ENCODE peak calls at places on chromosome 19, in four cellular contexts. U is IMR-90, O is H9, X is H1. M is an unnamed sample.

GRCh38 chr19:45166723-45167252 is 6.0 kb upstream of the NKPD1 start:
- DNase-seq in U (no peak), O (peak), X (no peak), M (peak)

GRCh38 chr19:34217952-34218817 is 36.2 kb upstream of the GARRE1 start:
- DNase-seq in U (peak), O (no peak), X (no peak), M (no peak)

GRCh38 chr19:54063350-54064078 is at the start of gene VSTM1:
- DNase-seq in U (no peak), O (no peak), X (no peak), M (no peak)

GRCh38 chr19:23817519-23817918 is 58.8 kb upstream of the ZNF681 start:
- DNase-seq in U (peak), O (peak), X (no peak), M (peak)

GRCh38 chr19:42596391-42597071 is 1.8 kb upstream of the CEACAM8 start:
- DNase-seq in U (no peak), O (peak), X (no peak), M (peak)

GRCh38 chr19:16030964-16031871 is 45.1 kb upstream of the TPM4 start:
- DNase-seq in U (no peak), O (peak), X (no peak), M (no peak)

GRCh38 chr19:17475541-17476115 is 5.3 kb downstream of the SLC27A1 start:
- DNase-seq in U (peak), O (no peak), X (no peak), M (no peak)

GRCh38 chr19:35207391-35207871 is 21.1 kb downstream of the FAM187B start:
- DNase-seq in U (no peak), O (no peak), X (no peak), M (no peak)

GRCh38 chr19:43524922-43525835 is 1.8 kb downstream of the ETHE1 start:
- DNase-seq in U (peak), O (peak), X (no peak), M (peak)

GRCh38 chr19:40800339-40800996 is 1.5 kb downstream of the EGLN2 start:
- DNase-seq in U (no peak), O (no peak), X (no peak), M (no peak)

GRCh38 chr19:30297969-30298368 is 74.2 kb upstream of the ZNF536 start:
- DNase-seq in U (no peak), O (peak), X (no peak), M (no peak)

GRCh38 chr19:30752876-30753275 is 380.7 kb downstream of the ZNF536 start:
- DNase-seq in U (no peak), O (no peak), X (no peak), M (no peak)

GRCh38 chr19:30084390-30084819 is 142.4 kb downstream of the URI1 start:
- DNase-seq in U (no peak), O (no peak), X (no peak), M (no peak)

GRCh38 chr19:44539236-44539819 is 9.9 kb upstream of the CEACAM20 start:
- DNase-seq in U (peak), O (no peak), X (no peak), M (no peak)

GRCh38 chr19:28303502-28303901 is 909.4 kb downstream of the UQCRFS1 start:
- DNase-seq in U (no peak), O (no peak), X (no peak), M (peak)

GRCh38 chr19:4671182-4671851 is 1.2 kb upstream of the MYDGF start:
- DNase-seq in U (no peak), O (no peak), X (no peak), M (no peak)

GRCh38 chr19:29418106-29418684 is 107.6 kb upstream of the VSTM2B start:
- DNase-seq in U (no peak), O (no peak), X (no peak), M (no peak)

GRCh38 chr19:20999731-21000352 is 20.6 kb upstream of the ZNF430 start:
- DNase-seq in U (peak), O (peak), X (peak), M (peak)

GRCh38 chr19:3154957-3155736 is 19.3 kb downstream of the GNA15 start:
- DNase-seq in U (peak), O (no peak), X (no peak), M (peak)

GRCh38 chr19:30403583-30403982 is 31.4 kb downstream of the ZNF536 start:
- DNase-seq in U (no peak), O (no peak), X (no peak), M (no peak)

GRCh38 chr19:33953023-33953422 is 156.4 kb downstream of the KCTD15 start:
- DNase-seq in U (no peak), O (no peak), X (no peak), M (no peak)

GRCh38 chr19:5349041-5349440 is 8.4 kb upstream of the PTPRS start:
- DNase-seq in U (no peak), O (no peak), X (no peak), M (peak)

GRCh38 chr19:36041831-36042230 is 9.2 kb upstream of the CLIP3 start:
- DNase-seq in U (peak), O (no peak), X (no peak), M (peak)

GRCh38 chr19:41575998-41576397 is at the start of gene CEACAM21:
- DNase-seq in U (no peak), O (no peak), X (no peak), M (no peak)

GRCh38 chr19:17555929-17556813 is 722 bp downstream of the COLGALT1 start:
- DNase-seq in U (peak), O (peak), X (no peak), M (peak)

GRCh38 chr19:13334801-13335481 is 171.3 kb downstream of the CACNA1A start:
- DNase-seq in U (no peak), O (no peak), X (no peak), M (no peak)

GRCh38 chr19:31874313-31874712 is 471.1 kb upstream of the ZNF507 start:
- DNase-seq in U (no peak), O (no peak), X (no peak), M (no peak)

GRCh38 chr19:51916167-51916566 is 11.1 kb upstream of the ZNF613 start:
- DNase-seq in U (no peak), O (no peak), X (no peak), M (no peak)

GRCh38 chr19:1779604-1779973 is 26.3 kb downstream of the ONECUT3 start:
- DNase-seq in U (no peak), O (no peak), X (no peak), M (no peak)

DNA sequence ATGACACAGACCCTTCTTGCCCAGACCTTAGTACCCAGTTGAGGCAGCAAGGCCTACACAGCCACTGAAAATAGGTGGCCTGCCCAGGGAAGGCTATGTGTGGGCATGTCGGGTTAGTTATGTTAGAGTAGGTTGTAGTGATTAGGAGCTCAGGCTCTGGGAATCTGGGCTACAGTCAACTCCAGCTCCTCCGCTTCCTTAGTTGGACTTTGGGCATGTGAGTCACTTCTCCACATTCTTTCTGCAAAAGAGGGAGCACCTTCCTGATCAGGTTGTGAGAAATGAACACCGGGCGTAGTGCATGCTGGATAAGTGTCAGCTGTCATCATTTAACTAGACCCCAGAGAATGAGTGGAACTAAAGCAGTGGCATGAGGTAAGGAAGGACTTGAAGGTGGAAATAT is 64.8 kb downstream of the ARHGAP35 start:
- DNase-seq in U (no peak), O (no peak), X (no peak), M (no peak)
- H3K4me2 ChIP-seq in U (no peak), O (no peak), X (no peak), M (no peak)

GRCh38 chr19:49533551-49534488 is 6.0 kb downstream of the RCN3 start:
- DNase-seq in U (peak), O (peak), X (no peak), M (peak)
- H3K9ac ChIP-seq in U (peak), O (no peak), X (peak), M (peak)

GRCh38 chr19:38362076-38362945 is 12.1 kb upstream of the PSMD8 start:
- DNase-seq in U (peak), O (peak), X (peak), M (peak)

GRCh38 chr19:38369584-38369983 is 4.8 kb upstream of the PSMD8 start:
- DNase-seq in U (no peak), O (no peak), X (no peak), M (no peak)

GRCh38 chr19:38371081-38371480 is 3.3 kb upstream of the PSMD8 start:
- DNase-seq in U (no peak), O (no peak), X (no peak), M (no peak)

GRCh38 chr19:38370299-38370698 is 4.1 kb upstream of the PSMD8 start:
- DNase-seq in U (no peak), O (no peak), X (no peak), M (no peak)

GRCh38 chr19:38367041-38367440 is 7.3 kb upstream of the PSMD8 start:
- DNase-seq in U (no peak), O (no peak), X (no peak), M (no peak)
- H3K56ac ChIP-seq in U (no peak), O (no peak), X (no peak), M (no peak)

GRCh38 chr19:47618771-47619170 is 9.8 kb downstream of the BICRA start:
- DNase-seq in U (peak), O (no peak), X (no peak), M (no peak)

GRCh38 chr19:47623921-47624391 is 15.0 kb downstream of the BICRA start:
- DNase-seq in U (no peak), O (no peak), X (no peak), M (peak)

GRCh38 chr19:47615714-47616113 is 6.8 kb downstream of the BICRA start:
- DNase-seq in U (no peak), O (no peak), X (no peak), M (no peak)

GRCh38 chr19:47623151-47623920 is 14.4 kb downstream of the BICRA start:
- DNase-seq in U (no peak), O (no peak), X (no peak), M (no peak)

DNA sequence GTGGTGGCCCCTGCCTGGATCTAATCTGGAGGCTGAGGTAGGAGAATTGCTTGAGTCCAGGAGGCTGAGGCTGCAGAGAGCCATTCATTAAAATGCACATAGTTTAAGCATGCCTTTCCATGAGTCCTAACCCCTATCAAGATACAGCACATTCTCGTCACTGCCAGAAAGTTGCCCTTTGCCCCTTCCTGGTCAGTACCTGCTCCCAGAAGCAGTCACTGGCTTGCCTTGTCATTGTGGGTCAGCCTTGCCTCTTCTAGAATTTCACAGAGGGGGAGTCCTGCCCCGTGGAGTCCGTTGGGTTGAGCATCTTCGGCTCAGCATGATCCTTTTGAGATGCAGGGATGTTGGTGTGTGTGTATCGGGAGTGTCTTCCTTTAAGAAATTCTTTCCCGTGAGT is 10.8 kb downstream of the BICRA start:
- DNase-seq in U (peak), O (peak), X (peak), M (peak)
- H3K4me2 ChIP-seq in U (no peak), O (peak), X (peak), M (no peak)

GRCh38 chr19:10289836-10290438 is at the start of gene ICAM5:
- DNase-seq in U (peak), O (peak), X (no peak), M (no peak)

GRCh38 chr19:10290876-10291553 is 1.3 kb downstream of the ICAM5 start:
- DNase-seq in U (peak), O (peak), X (no peak), M (peak)

GRCh38 chr19:10288662-10289166 is 1.0 kb upstream of the ICAM5 start:
- DNase-seq in U (peak), O (peak), X (no peak), M (peak)

GRCh38 chr19:10290439-10290875 is 705 bp downstream of the ICAM5 start:
- DNase-seq in U (peak), O (peak), X (no peak), M (peak)

DNA sequence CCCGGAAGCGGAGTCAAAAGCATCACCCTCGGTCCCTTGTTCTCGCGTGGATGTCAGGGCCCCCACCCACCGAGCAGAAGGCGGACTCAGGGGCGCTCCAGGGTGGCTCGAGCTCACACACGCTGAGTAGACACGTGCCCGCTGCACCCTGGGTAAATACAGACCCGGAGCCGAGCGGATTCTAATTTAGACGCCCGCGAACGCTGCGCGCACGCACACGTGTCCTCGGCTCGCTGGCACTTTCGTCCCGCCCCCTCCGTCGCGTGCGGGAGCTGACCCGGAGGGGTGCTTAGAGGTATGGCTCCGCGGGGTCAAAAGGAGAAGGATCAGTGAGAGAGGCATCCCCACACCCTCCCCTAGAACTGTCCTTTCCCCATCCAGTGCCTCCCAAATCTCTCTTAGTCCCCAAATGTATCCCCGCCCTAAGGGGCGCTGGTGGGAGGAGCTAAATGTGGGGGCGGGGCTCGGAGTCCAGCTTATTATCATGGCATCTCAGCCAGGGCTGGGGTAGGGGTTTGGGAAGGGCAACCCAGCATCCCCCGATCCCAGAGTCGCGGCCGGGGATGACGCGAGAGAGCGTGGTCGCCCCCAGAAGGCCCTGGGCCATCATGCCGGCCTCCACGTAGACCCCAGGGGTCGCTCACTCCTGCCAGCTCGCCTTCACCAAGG is 451 bp upstream of the ICAM5 start:
- DNase-seq in U (peak), O (peak), X (no peak), M (peak)
- H3K9ac ChIP-seq in U (peak), O (no peak), X (no peak), M (no peak)

GRCh38 chr19:607301-608154 is 17.8 kb downstream of the HCN2 start:
- DNase-seq in U (no peak), O (no peak), X (no peak), M (no peak)
- H3K56ac ChIP-seq in U (no peak), O (no peak), X (no peak), M (no peak)

GRCh38 chr19:46661735-46662592 is 982 bp upstream of the DACT3 start:
- DNase-seq in U (peak), O (peak), X (no peak), M (peak)
- H3K4me2 ChIP-seq in U (peak), O (peak), X (peak), M (peak)

DNA sequence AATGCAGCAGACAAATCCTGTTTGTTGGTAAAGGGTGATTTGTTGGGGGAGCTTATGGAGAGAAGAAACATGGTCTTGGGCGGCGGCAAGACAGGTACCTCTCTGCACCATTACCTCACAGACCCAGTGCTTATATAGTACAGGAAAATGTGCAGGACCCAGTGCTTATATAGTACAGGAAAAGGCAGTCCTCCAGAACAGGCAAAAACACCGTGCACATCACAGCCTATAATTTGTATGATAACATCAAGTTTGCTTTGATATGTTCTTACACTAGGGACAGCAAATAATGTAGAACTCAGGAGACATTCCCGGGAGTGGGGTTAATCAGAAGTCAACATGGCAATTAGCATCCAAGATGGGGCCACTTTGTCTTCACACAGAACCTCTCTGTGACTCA is 20.9 kb downstream of the VAV1 start:
- DNase-seq in U (no peak), O (no peak), X (no peak), M (no peak)
- H3K9ac ChIP-seq in U (no peak), O (no peak), X (no peak), M (no peak)